ENCODE peak calls at places on chromosomes 4 and X, in six cellular contexts. S is activated CD8-positive, alpha-beta T cell treated with anti-CD3 and anti-CD28 coated beads for 36 hours; K is left ventricle myocardium inferior; Z is GM23338; U is CD8-positive, alpha-beta T cell; E is K562. R is an unnamed sample.

GRCh38 chr4:97585274-97585673 is 558.0 kb downstream of the STPG2 start:
- DNase-seq in S (no peak), K (no peak), Z (no peak), U (no peak), E (no peak), R (no peak)

GRCh38 chrX:135914404-135914803 is 20.9 kb downstream of the SAGE1 start:
- DNase-seq in S (no peak), K (no peak), Z (no peak), U (no peak), E (peak; percentile 23), R (no peak)

GRCh38 chr4:39231660-39232059 is 49.3 kb downstream of the WDR19 start:
- DNase-seq in S (no peak), K (no peak), Z (no peak), U (no peak), E (no peak), R (no peak)

GRCh38 chrX:105636667-105637066 is 185.7 kb upstream of the NRK start:
- DNase-seq in S (no peak), K (no peak), Z (peak; percentile 71), U (no peak), E (no peak), R (peak; percentile 45)

GRCh38 chr4:47383829-47384427 is 79.6 kb downstream of the COMMD8 start:
- DNase-seq in S (no peak), K (no peak), Z (peak; percentile 62), U (no peak), E (peak; percentile 16), R (peak; percentile 45)

GRCh38 chr4:8560265-8561047 is 19.7 kb upstream of the GPR78 start:
- DNase-seq in S (no peak), K (no peak), Z (no peak), U (no peak), E (no peak), R (no peak)

GRCh38 chr4:174522183-174523002 is at the start of gene HPGD:
- DNase-seq in S (peak; percentile 87), K (peak; percentile 37), Z (peak; percentile 73), U (peak; percentile 75), E (peak; percentile 30), R (peak; percentile 37)

GRCh38 chrX:10633722-10634121 is 13.3 kb upstream of the MID1 start:
- DNase-seq in S (no peak), K (peak; percentile 12), Z (peak; percentile 24), U (no peak), E (no peak), R (peak; percentile 88)

GRCh38 chr4:7333024-7333780 is 101.5 kb downstream of the PSAPL1 start:
- DNase-seq in S (no peak), K (peak; percentile 6), Z (no peak), U (no peak), E (no peak), R (no peak)

GRCh38 chr4:102525099-102525498 is 23.9 kb downstream of the NFKB1 start:
- DNase-seq in S (no peak), K (no peak), Z (no peak), U (no peak), E (no peak), R (peak; percentile 52)

GRCh38 chrX:105564536-105564935 is 257.8 kb upstream of the NRK start:
- DNase-seq in S (peak; percentile 1), K (no peak), Z (no peak), U (no peak), E (no peak), R (peak; percentile 66)

GRCh38 chr4:63563288-63564014 is 845.8 kb downstream of the TECRL start:
- DNase-seq in S (no peak), K (no peak), Z (peak; percentile 27), U (no peak), E (no peak), R (peak; percentile 41)
- TF ChIP-seq CTCF in S (no peak), K (peak; percentile 21), Z (peak; percentile 36), U (no peak), E (no peak), R (no peak)

DNA sequence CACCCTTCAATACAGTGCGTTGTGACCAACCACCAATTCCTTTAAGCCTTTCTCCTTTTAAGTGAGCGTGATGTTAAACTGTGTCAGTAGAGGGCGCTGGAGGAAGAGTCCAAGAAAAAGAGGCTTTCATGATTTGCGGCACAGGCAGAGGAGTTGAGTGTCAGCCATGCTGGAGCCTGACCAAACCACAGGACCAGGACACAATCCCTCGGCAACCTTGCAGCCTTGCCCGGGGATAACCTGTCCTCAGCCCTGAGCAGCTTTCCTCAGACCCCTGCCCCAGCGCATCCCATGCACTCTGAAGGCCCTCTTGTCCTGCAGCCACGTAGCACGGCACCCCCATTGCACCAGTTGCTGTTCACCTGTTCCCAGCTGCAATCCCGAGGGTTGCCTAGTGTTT is 53.5 kb upstream of the SMIM31 start:
- DNase-seq in S (peak; percentile 27), K (no peak), Z (peak; percentile 93), U (no peak), E (no peak), R (peak; percentile 52)
- TF ChIP-seq CTCF in S (no peak), K (peak; percentile 29), Z (peak; percentile 78), U (no peak), E (peak; percentile 24), R (no peak)

GRCh38 chr4:73447701-73448100 is 11.7 kb downstream of the AFP start:
- DNase-seq in S (no peak), K (no peak), Z (no peak), U (no peak), E (no peak), R (no peak)

GRCh38 chr4:73445383-73446335 is 9.6 kb downstream of the AFP start:
- DNase-seq in S (no peak), K (no peak), Z (peak; percentile 14), U (no peak), E (no peak), R (no peak)

GRCh38 chr4:73448448-73449203 is 12.6 kb downstream of the AFP start:
- DNase-seq in S (no peak), K (no peak), Z (no peak), U (no peak), E (no peak), R (no peak)

GRCh38 chr4:73443224-73443623 is 7.2 kb downstream of the AFP start:
- DNase-seq in S (no peak), K (no peak), Z (no peak), U (no peak), E (no peak), R (no peak)

DNA sequence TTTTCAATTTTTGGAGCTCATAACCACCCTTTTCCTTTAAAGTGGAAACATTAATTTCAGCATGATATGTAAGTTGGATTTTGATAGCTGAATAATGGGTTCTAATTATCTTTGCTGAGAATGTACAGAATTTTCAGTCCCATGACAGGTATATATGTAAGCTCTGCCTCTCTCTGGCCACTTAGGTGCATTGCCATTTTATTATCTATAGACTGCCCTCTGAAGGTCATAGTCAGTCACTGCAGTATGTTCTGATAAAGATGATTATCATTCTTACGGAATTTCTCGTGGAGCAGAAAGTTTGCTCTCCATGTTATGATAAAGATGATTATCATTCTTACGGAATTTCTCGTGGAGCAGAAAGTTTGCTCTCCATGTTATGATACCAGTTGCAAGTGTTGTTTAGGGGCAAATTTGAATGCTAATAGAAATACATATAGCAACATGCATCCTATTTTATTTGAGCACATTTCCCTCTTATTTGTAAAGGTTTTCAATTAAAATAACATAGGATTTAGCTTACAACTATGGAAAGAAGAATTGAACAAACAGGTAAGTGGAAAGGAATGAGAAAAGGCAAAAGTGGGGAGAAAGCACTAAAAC is 10.4 kb downstream of the AFP start:
- DNase-seq in S (peak; percentile 13), K (no peak), Z (peak; percentile 81), U (no peak), E (peak; percentile 48), R (peak; percentile 67)
- TF ChIP-seq CTCF in S (peak; percentile 85), K (peak; percentile 63), Z (peak; percentile 98), U (peak; percentile 74), E (peak; percentile 98), R (peak; percentile 91)

GRCh38 chr4:153919667-153920066 is 130.8 kb upstream of the SFRP2 start:
- DNase-seq in S (no peak), K (no peak), Z (no peak), U (no peak), E (no peak), R (peak; percentile 59)
- TF ChIP-seq CTCF in S (no peak), K (no peak), Z (no peak), U (no peak), E (no peak), R (no peak)

GRCh38 chr4:54433686-54434085 is 204.6 kb downstream of the PDGFRA start:
- DNase-seq in S (peak; percentile 1), K (no peak), Z (peak; percentile 72), U (no peak), E (peak; percentile 15), R (peak; percentile 33)
- TF ChIP-seq CTCF in S (no peak), K (peak; percentile 55), Z (peak; percentile 81), U (no peak), E (no peak), R (peak; percentile 46)

GRCh38 chr4:3137908-3138307 is 63.4 kb downstream of the HTT start:
- DNase-seq in S (no peak), K (no peak), Z (no peak), U (no peak), E (no peak), R (no peak)

GRCh38 chr4:3135155-3136011 is 60.9 kb downstream of the HTT start:
- DNase-seq in S (no peak), K (no peak), Z (no peak), U (no peak), E (no peak), R (no peak)

GRCh38 chr4:3130826-3131225 is 56.3 kb downstream of the HTT start:
- DNase-seq in S (no peak), K (no peak), Z (no peak), U (no peak), E (no peak), R (no peak)

GRCh38 chr4:3134201-3134600 is 59.7 kb downstream of the HTT start:
- DNase-seq in S (no peak), K (no peak), Z (no peak), U (no peak), E (no peak), R (no peak)

DNA sequence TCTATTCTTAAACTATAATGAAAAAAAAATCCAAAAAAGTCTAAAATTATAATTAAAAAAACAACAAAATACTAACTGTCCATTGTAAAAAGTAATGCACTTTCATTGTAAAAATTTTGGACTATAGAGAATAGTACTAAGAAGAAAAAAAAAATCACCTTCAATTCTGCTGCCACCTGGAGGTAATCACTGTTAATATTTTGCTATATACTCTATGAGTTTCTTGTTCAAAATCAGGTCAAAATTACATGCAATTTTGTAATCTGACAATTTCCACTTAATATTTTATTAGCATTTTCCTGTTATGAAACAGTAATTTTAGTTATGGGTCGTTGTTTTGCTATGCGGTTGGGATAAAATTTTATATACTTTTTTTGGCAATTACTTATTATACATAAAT is 62.0 kb downstream of the HTT start:
- DNase-seq in S (no peak), K (no peak), Z (no peak), U (no peak), E (no peak), R (peak; percentile 6)
- TF ChIP-seq CTCF in S (peak; percentile 35), K (peak; percentile 49), Z (peak; percentile 17), U (no peak), E (peak; percentile 3), R (peak; percentile 37)

R was measured in MCF 10A.